ENCODE peak calls at places on chromosome 3, in seven cellular contexts. One of them, this sample, is unnamed.

GRCh38 chr3:184672972-184673875 is 38.6 kb downstream of the MAGEF1 start:
- DNase-seq in neuronal stem cell: no peak
- DNase-seq in HT-29: no peak
- DNase-seq in kidney: no peak
- DNase-seq in adipocyte: no peak
- DNase-seq in A172: no peak
- DNase-seq in NCI-H1092 treated with DMSO at 0.1 percent for 48 hours: no peak
- DNase-seq in this sample: no peak

GRCh38 chr3:23333633-23334032 is 130.5 kb downstream of the UBE2E2 start:
- DNase-seq in adipocyte: no peak
- DNase-seq in HT-29: no peak
- DNase-seq in NCI-H1092 treated with DMSO at 0.1 percent for 48 hours: no peak
- DNase-seq in neuronal stem cell: no peak
- DNase-seq in kidney: no peak
- DNase-seq in A172: no peak
- DNase-seq in this sample: no peak

GRCh38 chr3:168061332-168061996 is 34.3 kb downstream of the GOLIM4 start:
- DNase-seq in HT-29: peak
- DNase-seq in NCI-H1092 treated with DMSO at 0.1 percent for 48 hours: no peak
- DNase-seq in kidney: no peak
- DNase-seq in A172: peak
- DNase-seq in adipocyte: peak
- DNase-seq in neuronal stem cell: no peak
- DNase-seq in this sample: no peak

GRCh38 chr3:135992072-135992471 is 26.5 kb downstream of the PPP2R3A start:
- DNase-seq in NCI-H1092 treated with DMSO at 0.1 percent for 48 hours: no peak
- DNase-seq in A172: peak
- DNase-seq in kidney: no peak
- DNase-seq in HT-29: no peak
- DNase-seq in adipocyte: peak
- DNase-seq in neuronal stem cell: no peak
- DNase-seq in this sample: peak

GRCh38 chr3:44117736-44118135 is 124.0 kb upstream of the TOPAZ1 start:
- DNase-seq in kidney: no peak
- DNase-seq in neuronal stem cell: no peak
- DNase-seq in A172: no peak
- DNase-seq in NCI-H1092 treated with DMSO at 0.1 percent for 48 hours: no peak
- DNase-seq in HT-29: no peak
- DNase-seq in adipocyte: no peak
- DNase-seq in this sample: no peak

GRCh38 chr3:196292281-196292923 is 4.9 kb upstream of the PCYT1A start:
- DNase-seq in NCI-H1092 treated with DMSO at 0.1 percent for 48 hours: no peak
- DNase-seq in neuronal stem cell: no peak
- DNase-seq in adipocyte: no peak
- DNase-seq in A172: no peak
- DNase-seq in HT-29: no peak
- DNase-seq in kidney: no peak
- DNase-seq in this sample: no peak

GRCh38 chr3:169822983-169823382 is 10.3 kb upstream of the LRRC34 start:
- DNase-seq in A172: no peak
- DNase-seq in neuronal stem cell: no peak
- DNase-seq in adipocyte: no peak
- DNase-seq in NCI-H1092 treated with DMSO at 0.1 percent for 48 hours: peak
- DNase-seq in kidney: no peak
- DNase-seq in HT-29: no peak
- DNase-seq in this sample: no peak

GRCh38 chr3:172918165-172918564 is 167.6 kb downstream of the ECT2 start:
- DNase-seq in HT-29: peak
- DNase-seq in adipocyte: peak
- DNase-seq in A172: peak
- DNase-seq in kidney: no peak
- DNase-seq in NCI-H1092 treated with DMSO at 0.1 percent for 48 hours: peak
- DNase-seq in neuronal stem cell: no peak
- DNase-seq in this sample: peak

GRCh38 chr3:60633644-60634043 is 617.6 kb downstream of the FHIT start:
- DNase-seq in HT-29: no peak
- DNase-seq in A172: no peak
- DNase-seq in adipocyte: no peak
- DNase-seq in kidney: no peak
- DNase-seq in NCI-H1092 treated with DMSO at 0.1 percent for 48 hours: no peak
- DNase-seq in neuronal stem cell: no peak
- DNase-seq in this sample: no peak

GRCh38 chr3:159832024-159832423 is 156.6 kb upstream of the IL12A start:
- DNase-seq in HT-29: no peak
- DNase-seq in A172: no peak
- DNase-seq in NCI-H1092 treated with DMSO at 0.1 percent for 48 hours: no peak
- DNase-seq in adipocyte: no peak
- DNase-seq in kidney: no peak
- DNase-seq in neuronal stem cell: no peak
- DNase-seq in this sample: no peak

GRCh38 chr3:126128504-126129407 is 44.8 kb upstream of the SLC41A3 start:
- DNase-seq in A172: no peak
- DNase-seq in HT-29: no peak
- DNase-seq in kidney: peak
- DNase-seq in adipocyte: no peak
- DNase-seq in neuronal stem cell: no peak
- DNase-seq in NCI-H1092 treated with DMSO at 0.1 percent for 48 hours: no peak
- DNase-seq in this sample: no peak

GRCh38 chr3:129481783-129482332 is 41.8 kb downstream of the IFT122 start:
- DNase-seq in NCI-H1092 treated with DMSO at 0.1 percent for 48 hours: no peak
- DNase-seq in neuronal stem cell: no peak
- DNase-seq in A172: no peak
- DNase-seq in HT-29: no peak
- DNase-seq in adipocyte: no peak
- DNase-seq in kidney: no peak
- DNase-seq in this sample: no peak

GRCh38 chr3:106206165-106206564 is 337.4 kb upstream of the CBLB start:
- DNase-seq in kidney: no peak
- DNase-seq in adipocyte: peak
- DNase-seq in NCI-H1092 treated with DMSO at 0.1 percent for 48 hours: peak
- DNase-seq in HT-29: no peak
- DNase-seq in A172: no peak
- DNase-seq in neuronal stem cell: no peak
- DNase-seq in this sample: no peak

GRCh38 chr3:106573605-106574004 is 704.8 kb upstream of the CBLB start:
- DNase-seq in HT-29: no peak
- DNase-seq in NCI-H1092 treated with DMSO at 0.1 percent for 48 hours: no peak
- DNase-seq in kidney: no peak
- DNase-seq in A172: no peak
- DNase-seq in adipocyte: no peak
- DNase-seq in neuronal stem cell: no peak
- DNase-seq in this sample: no peak

GRCh38 chr3:154954750-154955149 is 125.4 kb upstream of the MME start:
- DNase-seq in adipocyte: peak
- DNase-seq in HT-29: peak
- DNase-seq in neuronal stem cell: no peak
- DNase-seq in A172: peak
- DNase-seq in kidney: no peak
- DNase-seq in NCI-H1092 treated with DMSO at 0.1 percent for 48 hours: no peak
- DNase-seq in this sample: no peak

GRCh38 chr3:12351145-12351544 is 62.3 kb downstream of the PPARG start:
- DNase-seq in kidney: no peak
- DNase-seq in A172: no peak
- DNase-seq in HT-29: no peak
- DNase-seq in adipocyte: peak
- DNase-seq in neuronal stem cell: no peak
- DNase-seq in NCI-H1092 treated with DMSO at 0.1 percent for 48 hours: no peak
- DNase-seq in this sample: peak

GRCh38 chr3:69420781-69421520 is 35.1 kb upstream of the FRMD4B start:
- DNase-seq in neuronal stem cell: no peak
- DNase-seq in kidney: no peak
- DNase-seq in HT-29: no peak
- DNase-seq in adipocyte: no peak
- DNase-seq in NCI-H1092 treated with DMSO at 0.1 percent for 48 hours: no peak
- DNase-seq in A172: peak
- DNase-seq in this sample: peak

GRCh38 chr3:197513953-197514785 is 41.6 kb downstream of the BDH1 start:
- DNase-seq in adipocyte: no peak
- DNase-seq in HT-29: no peak
- DNase-seq in neuronal stem cell: no peak
- DNase-seq in kidney: peak
- DNase-seq in A172: no peak
- DNase-seq in NCI-H1092 treated with DMSO at 0.1 percent for 48 hours: no peak
- DNase-seq in this sample: no peak

GRCh38 chr3:122322095-122323075 is 2.7 kb upstream of the CSTA start:
- DNase-seq in neuronal stem cell: no peak
- DNase-seq in HT-29: peak
- DNase-seq in A172: no peak
- DNase-seq in NCI-H1092 treated with DMSO at 0.1 percent for 48 hours: no peak
- DNase-seq in kidney: no peak
- DNase-seq in adipocyte: no peak
- DNase-seq in this sample: no peak

GRCh38 chr3:195044411-195044810 is 226.5 kb downstream of the XXYLT1 start:
- DNase-seq in A172: no peak
- DNase-seq in kidney: peak
- DNase-seq in neuronal stem cell: no peak
- DNase-seq in NCI-H1092 treated with DMSO at 0.1 percent for 48 hours: no peak
- DNase-seq in adipocyte: no peak
- DNase-seq in HT-29: no peak
- DNase-seq in this sample: no peak

GRCh38 chr3:129020691-129021090 is 19.6 kb downstream of the EFCC1 start:
- DNase-seq in HT-29: no peak
- DNase-seq in adipocyte: no peak
- DNase-seq in NCI-H1092 treated with DMSO at 0.1 percent for 48 hours: no peak
- DNase-seq in neuronal stem cell: no peak
- DNase-seq in A172: no peak
- DNase-seq in kidney: no peak
- DNase-seq in this sample: no peak

This sample was measured in MG63.